ENCODE peak calls at places on chromosomes 2 and 18, in five cellular contexts. N, J, Y, F and P are unnamed samples. For H3K4me1, the result is how much of the 10 kb centered on the place peaks cover.

GRCh38 chr2:179562330-179562885 is 297.8 kb upstream of the SESTD1 start:
- DNase-seq in F (no peak), N (no peak), J (no peak), Y (no peak), P (no peak)

GRCh38 chr18:837922-838321 is 25.9 kb upstream of the YES1 start:
- DNase-seq in F (no peak), J (no peak), N (no peak), Y (no peak), P (no peak)

GRCh38 chr2:219251656-219252055 is 1.4 kb upstream of the TUBA4B start:
- DNase-seq in N (no peak), Y (no peak), F (no peak), J (no peak), P (no peak)

GRCh38 chr2:215361876-215362561 is 50.2 kb downstream of the ATIC start:
- DNase-seq in N (no peak), J (no peak), Y (no peak), F (no peak), P (no peak)

GRCh38 chr2:15772196-15772595 is 168.2 kb upstream of the MYCN start:
- DNase-seq in F (no peak), N (no peak), J (no peak), Y (no peak), P (no peak)

GRCh38 chr2:28648671-28649395 is 102.8 kb upstream of the PPP1CB start:
- DNase-seq in F (no peak), J (no peak), Y (no peak), N (no peak), P (no peak)

GRCh38 chr2:160513120-160513519 is 19.5 kb upstream of the RBMS1 start:
- DNase-seq in Y (no peak), J (no peak), N (no peak), F (no peak), P (no peak)

GRCh38 chr18:59061914-59062642 is 77.6 kb upstream of the SEC11C start:
- DNase-seq in J (no peak), F (no peak), N (no peak), Y (no peak), P (no peak)

GRCh38 chr18:50401888-50402287 is 27.0 kb downstream of the SKA1 start:
- DNase-seq in F (peak), Y (peak), N (peak), J (peak), P (peak)

GRCh38 chr2:27281855-27282559 is at the start of gene TRIM54:
- DNase-seq in F (no peak), Y (no peak), J (peak), N (peak), P (no peak)

GRCh38 chr2:29662841-29663240 is 258.5 kb downstream of the ALK start:
- DNase-seq in F (no peak), Y (peak), J (no peak), N (peak), P (no peak)

GRCh38 chr18:33560686-33561370 is 17.2 kb upstream of the ASXL3 start:
- DNase-seq in N (no peak), Y (peak), J (no peak), F (no peak), P (no peak)

GRCh38 chr2:149055751-149056150 is 17.3 kb downstream of the LYPD6B start:
- DNase-seq in Y (no peak), J (no peak), F (no peak), N (peak), P (no peak)

GRCh38 chr2:25043241-25043867 is 1.5 kb downstream of the EFR3B start:
- DNase-seq in F (no peak), N (peak), Y (peak), J (no peak), P (no peak)

GRCh38 chr2:78979380-78980238 is 45.9 kb upstream of the REG3G start:
- DNase-seq in Y (no peak), N (peak), J (peak), F (no peak), P (no peak)

GRCh38 chr18:44552706-44553105 is 128.0 kb upstream of the SETBP1 start:
- DNase-seq in Y (no peak), F (no peak), N (no peak), J (no peak), P (no peak)

GRCh38 chr2:232162191-232162590 is 200.7 kb downstream of the DIS3L2 start:
- DNase-seq in J (no peak), N (no peak), Y (peak), F (no peak), P (no peak)

GRCh38 chr2:169301596-169302330 is 60.6 kb downstream of the LRP2 start:
- DNase-seq in Y (no peak), J (no peak), F (no peak), N (no peak), P (no peak)

GRCh38 chr2:169298007-169298406 is 64.3 kb downstream of the LRP2 start:
- DNase-seq in N (no peak), Y (no peak), J (no peak), F (no peak), P (no peak)

GRCh38 chr2:169302364-169302763 is 60.0 kb downstream of the LRP2 start:
- DNase-seq in N (no peak), F (no peak), J (no peak), Y (no peak), P (no peak)

GRCh38 chr2:169303579-169304285 is 58.6 kb downstream of the LRP2 start:
- DNase-seq in N (no peak), Y (no peak), F (no peak), J (no peak), P (no peak)

GRCh38 chr2:169300617-169301530 is 61.5 kb downstream of the LRP2 start:
- DNase-seq in Y (no peak), N (no peak), J (no peak), F (no peak), P (no peak)
- H3K4me1 ChIP-seq in Y (under half), N (under half), J (under half), F (under half), P (under half)

GRCh38 chr2:19722486-19723420 is 179.0 kb downstream of the TTC32 start:
- DNase-seq in J (no peak), Y (no peak), N (no peak), F (no peak), P (no peak)
- H3K27ac ChIP-seq in J (no peak), Y (no peak), N (no peak), F (no peak), P (no peak)

GRCh38 chr2:176130917-176131616 is 1.6 kb downstream of the HOXD8 start:
- DNase-seq in F (no peak), N (no peak), Y (no peak), J (no peak), P (no peak)

GRCh38 chr2:176129013-176129796 is at the start of gene HOXD8:
- DNase-seq in Y (peak), J (peak), F (peak), N (no peak), P (peak)

GRCh38 chr2:176131617-176132396 is 2.3 kb downstream of the HOXD8 start:
- DNase-seq in N (no peak), Y (no peak), F (no peak), J (no peak), P (no peak)

GRCh38 chr2:176129825-176130152 is 284 bp downstream of the HOXD8 start:
- DNase-seq in F (no peak), N (no peak), J (peak), Y (no peak), P (no peak)

DNA sequence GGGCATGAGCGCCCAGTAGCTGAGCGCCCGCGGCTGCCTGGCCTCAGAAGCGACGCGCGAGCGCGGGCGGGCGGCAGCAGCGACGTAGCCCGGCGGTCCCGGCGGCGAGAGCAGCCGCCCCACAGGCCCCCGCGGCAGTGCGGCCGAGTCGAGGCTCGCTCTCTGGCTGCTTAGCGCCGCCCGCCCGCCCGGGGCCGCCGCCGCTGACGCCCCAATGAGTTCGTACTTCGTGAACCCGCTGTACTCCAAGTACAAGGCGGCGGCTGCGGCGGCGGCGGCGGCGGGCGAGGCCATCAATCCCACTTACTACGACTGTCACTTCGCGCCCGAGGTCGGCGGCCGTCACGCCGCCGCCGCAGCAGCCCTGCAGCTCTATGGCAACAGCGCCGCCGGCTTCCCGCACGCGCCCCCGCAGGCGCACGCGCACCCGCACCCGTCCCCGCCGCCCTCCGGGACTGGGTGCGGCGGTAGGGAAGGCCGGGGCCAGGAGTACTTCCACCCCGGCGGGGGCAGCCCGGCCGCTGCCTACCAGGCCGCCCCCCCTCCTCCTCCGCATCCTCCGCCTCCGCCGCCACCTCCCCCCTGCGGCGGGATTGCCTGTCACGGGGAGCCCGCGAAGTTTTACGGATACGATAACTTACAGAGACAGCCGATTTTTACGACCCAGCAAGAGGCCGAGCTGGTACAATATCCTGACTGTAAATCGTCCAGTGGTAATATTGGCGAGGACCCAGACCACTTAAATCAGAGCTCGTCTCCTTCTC is 830 bp downstream of the HOXD8 start:
- DNase-seq in N (peak), J (peak), Y (no peak), F (peak), P (peak)
- H3K4me3 ChIP-seq in N (peak), J (peak), Y (no peak), F (peak), P (peak)

GRCh38 chr2:47654790-47655562 is 128.0 kb upstream of the MSH6 start:
- DNase-seq in F (no peak), Y (no peak), J (peak), N (peak), P (no peak)

GRCh38 chr2:47653909-47654789 is 128.8 kb upstream of the MSH6 start:
- DNase-seq in N (peak), F (peak), Y (no peak), J (peak), P (no peak)

GRCh38 chr2:47652041-47652713 is 130.8 kb upstream of the MSH6 start:
- DNase-seq in Y (no peak), F (no peak), J (no peak), N (no peak), P (no peak)

GRCh38 chr2:47651296-47651695 is 131.6 kb upstream of the MSH6 start:
- DNase-seq in F (no peak), Y (no peak), J (no peak), N (no peak), P (no peak)

GRCh38 chr2:47653036-47653435 is 129.9 kb upstream of the MSH6 start:
- DNase-seq in J (no peak), Y (no peak), N (no peak), F (no peak), P (no peak)
- H3K4me1 ChIP-seq in J (under half), Y (under half), N (under half), F (under half), P (under half)

GRCh38 chr2:237297421-237298155 is 116.4 kb downstream of the COL6A3 start:
- DNase-seq in Y (peak), J (no peak), N (no peak), F (no peak), P (no peak)
- H3K27ac ChIP-seq in Y (peak), J (no peak), N (no peak), F (peak), P (peak)

GRCh38 chr2:8303322-8303832 is 378.5 kb upstream of the ID2 start:
- DNase-seq in Y (peak), N (no peak), J (no peak), F (no peak), P (peak)
- H3K4me3 ChIP-seq in Y (no peak), N (no peak), J (no peak), F (no peak), P (no peak)

DNA sequence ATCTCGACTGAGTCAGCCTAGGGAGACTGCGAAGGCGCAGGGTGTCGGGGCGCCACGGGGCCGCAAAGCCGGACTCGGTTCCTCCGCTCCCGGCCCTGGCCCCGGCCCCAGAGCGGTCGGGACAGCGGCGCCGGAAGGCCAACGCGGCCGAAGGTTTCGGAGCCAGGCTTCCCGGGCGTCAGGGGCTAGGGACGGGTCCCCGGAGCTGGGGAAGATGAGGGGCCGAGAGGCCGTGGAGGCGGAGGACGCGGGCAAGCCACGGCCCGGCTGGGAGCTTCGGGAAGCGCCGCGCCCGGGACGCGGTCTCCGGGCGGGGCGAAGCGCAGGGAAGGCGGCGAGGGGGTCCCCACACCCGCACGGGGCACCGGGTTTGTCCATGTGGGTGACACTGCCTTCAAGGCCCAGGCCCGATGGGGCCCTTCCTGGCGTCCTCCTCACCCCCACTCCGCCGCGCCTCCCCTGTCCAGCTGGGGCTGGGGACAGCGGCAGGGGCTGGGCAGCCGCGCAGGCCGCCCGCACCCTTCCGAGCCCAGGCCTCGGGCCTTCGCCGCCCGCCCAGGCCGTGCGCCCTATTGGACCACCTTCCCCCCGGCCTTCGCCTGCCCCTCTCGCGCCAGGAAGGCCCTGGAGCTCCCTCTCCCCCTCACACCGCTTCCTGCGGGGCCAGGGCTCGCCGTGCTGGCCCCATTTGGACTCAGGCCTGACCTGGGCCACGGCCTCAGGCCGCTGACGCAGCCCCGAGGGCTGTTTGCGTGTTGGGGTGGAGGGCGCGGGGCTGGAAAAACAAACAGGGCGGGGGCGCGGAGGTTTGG is 12.6 kb upstream of the SIX3 start:
- DNase-seq in J (no peak), F (no peak), N (no peak), Y (no peak), P (no peak)
- H3K4me1 ChIP-seq in J (under half), F (under half), N (under half), Y (under half), P (under half)

GRCh38 chr2:191845248-191845715 is 1.6 kb downstream of the CAVIN2 start:
- DNase-seq in F (peak), N (no peak), Y (no peak), J (no peak), P (peak)

GRCh38 chr2:191848771-191849726 is 2.2 kb upstream of the CAVIN2 start:
- DNase-seq in F (no peak), N (no peak), J (no peak), Y (no peak), P (no peak)

GRCh38 chr2:191847764-191848163 is 876 bp upstream of the CAVIN2 start:
- DNase-seq in J (no peak), Y (no peak), N (no peak), F (no peak), P (no peak)

GRCh38 chr2:191845876-191846786 is 757 bp downstream of the CAVIN2 start:
- DNase-seq in N (no peak), F (peak), J (no peak), Y (no peak), P (peak)

DNA sequence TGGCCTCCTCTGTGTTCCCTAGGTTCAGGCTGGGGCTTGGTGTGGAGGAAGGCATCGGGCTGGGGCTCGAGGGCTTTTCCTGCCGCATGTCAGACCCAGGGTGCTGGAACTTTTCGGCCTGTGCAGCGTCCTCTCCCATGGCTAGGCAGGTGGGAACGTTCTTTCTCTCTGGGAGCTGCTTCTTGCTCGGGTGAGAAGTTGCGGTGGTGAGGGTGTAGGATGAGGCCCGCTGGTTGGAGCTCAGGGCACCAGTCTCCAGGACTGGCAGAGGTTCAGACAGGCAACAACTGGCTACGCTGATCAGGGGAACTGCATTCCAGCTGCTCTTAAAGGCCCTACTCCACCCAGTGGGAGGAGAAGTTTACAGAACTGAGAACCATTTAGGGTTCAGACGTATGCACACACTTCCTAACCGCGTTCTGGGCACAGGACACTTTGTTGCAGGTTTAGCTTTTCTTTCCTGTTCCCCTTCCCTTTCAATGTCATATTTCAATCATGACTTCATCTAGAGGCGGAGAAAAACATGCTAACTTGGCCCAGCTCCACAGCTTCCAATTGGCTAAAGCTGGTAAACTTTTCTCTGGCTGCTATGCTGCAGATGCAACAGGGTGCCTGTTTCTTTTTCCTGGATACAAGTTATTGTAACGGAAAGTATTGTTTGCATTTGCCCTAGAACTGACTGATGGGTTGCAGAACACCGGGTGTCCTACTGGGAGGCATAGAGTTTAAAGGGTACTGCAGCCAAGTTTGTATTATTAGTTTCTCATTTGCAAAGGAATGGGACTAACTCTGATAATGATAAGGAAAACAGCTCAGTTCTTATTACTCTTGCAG is at the start of gene CAVIN2:
- DNase-seq in F (peak), J (peak), N (peak), Y (peak), P (peak)
- H3K27ac ChIP-seq in F (peak), J (no peak), N (no peak), Y (peak), P (peak)

DNA sequence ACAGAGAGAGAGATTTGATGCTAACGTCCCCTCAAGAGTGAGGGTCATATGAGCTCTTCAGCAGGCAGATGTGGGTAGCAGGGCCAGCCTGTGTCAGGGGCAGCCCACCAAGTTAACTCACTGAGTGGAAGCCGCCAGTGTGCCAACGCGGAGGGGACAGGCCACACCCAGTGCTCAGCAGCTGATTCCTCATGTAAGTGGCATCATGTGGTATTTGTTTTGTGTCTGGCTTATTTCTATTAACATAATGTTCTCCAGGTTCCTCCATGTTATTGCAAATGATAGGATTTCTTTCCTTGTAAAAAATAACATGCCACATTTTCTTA is 4.0 kb downstream of the IMP4 start:
- DNase-seq in Y (no peak), F (no peak), N (no peak), J (no peak), P (no peak)
- H3K4me3 ChIP-seq in Y (no peak), F (no peak), N (no peak), J (no peak), P (no peak)